ENCODE peak calls at places on chromosomes 1 and 21, in nine cellular contexts. One of them, this sample, is unnamed.

GRCh38 chr1:58249729-58250586 is 296.6 kb downstream of the OMA1 start:
- DNase-seq in NCI-H226: no peak
- DNase-seq in mesendoderm: peak; percentile 96
- DNase-seq in activated CD4-positive, alpha-beta T cell treated with anti-CD3 and anti-CD28 coated beads, Interleukin-2, amount 50 U/mL, for 48 hours: peak; percentile 4
- DNase-seq in K562: peak; percentile 9
- DNase-seq in AG08396: peak; percentile 35
- DNase-seq in WTC11: peak; percentile 73
- DNase-seq in stimulated activated CD4-positive, alpha-beta T cell treated with anti-CD3 and anti-CD28 coated beads, Interleukin-15, amount 100 ng/mL, for 1 hour: no peak
- DNase-seq in NCI-H774: no peak
- DNase-seq in this sample: peak; percentile 68

GRCh38 chr1:26702680-26703038 is 6.8 kb downstream of the ARID1A start:
- DNase-seq in stimulated activated CD4-positive, alpha-beta T cell treated with anti-CD3 and anti-CD28 coated beads, Interleukin-15, amount 100 ng/mL, for 1 hour: no peak
- DNase-seq in NCI-H774: no peak
- DNase-seq in K562: no peak
- DNase-seq in activated CD4-positive, alpha-beta T cell treated with anti-CD3 and anti-CD28 coated beads, Interleukin-2, amount 50 U/mL, for 48 hours: peak; percentile 59
- DNase-seq in NCI-H226: no peak
- DNase-seq in AG08396: no peak
- DNase-seq in WTC11: no peak
- DNase-seq in mesendoderm: no peak
- DNase-seq in this sample: no peak

GRCh38 chr1:54413295-54413694 is 7.1 kb upstream of the SSBP3 start:
- DNase-seq in NCI-H774: peak; percentile 11
- DNase-seq in activated CD4-positive, alpha-beta T cell treated with anti-CD3 and anti-CD28 coated beads, Interleukin-2, amount 50 U/mL, for 48 hours: peak; percentile 43
- DNase-seq in K562: no peak
- DNase-seq in mesendoderm: no peak
- DNase-seq in NCI-H226: no peak
- DNase-seq in AG08396: peak; percentile 65
- DNase-seq in stimulated activated CD4-positive, alpha-beta T cell treated with anti-CD3 and anti-CD28 coated beads, Interleukin-15, amount 100 ng/mL, for 1 hour: no peak
- DNase-seq in WTC11: no peak
- DNase-seq in this sample: no peak

GRCh38 chr1:234626391-234626790 is 16.4 kb upstream of the IRF2BP2 start:
- DNase-seq in mesendoderm: no peak
- DNase-seq in NCI-H774: no peak
- DNase-seq in AG08396: no peak
- DNase-seq in K562: no peak
- DNase-seq in NCI-H226: no peak
- DNase-seq in stimulated activated CD4-positive, alpha-beta T cell treated with anti-CD3 and anti-CD28 coated beads, Interleukin-15, amount 100 ng/mL, for 1 hour: no peak
- DNase-seq in WTC11: no peak
- DNase-seq in activated CD4-positive, alpha-beta T cell treated with anti-CD3 and anti-CD28 coated beads, Interleukin-2, amount 50 U/mL, for 48 hours: no peak
- DNase-seq in this sample: no peak

GRCh38 chr1:21012937-21013336 is 163.8 kb downstream of the EIF4G3 start:
- DNase-seq in NCI-H226: no peak
- DNase-seq in AG08396: no peak
- DNase-seq in NCI-H774: no peak
- DNase-seq in stimulated activated CD4-positive, alpha-beta T cell treated with anti-CD3 and anti-CD28 coated beads, Interleukin-15, amount 100 ng/mL, for 1 hour: no peak
- DNase-seq in activated CD4-positive, alpha-beta T cell treated with anti-CD3 and anti-CD28 coated beads, Interleukin-2, amount 50 U/mL, for 48 hours: no peak
- DNase-seq in mesendoderm: peak; percentile 32
- DNase-seq in WTC11: no peak
- DNase-seq in K562: no peak
- DNase-seq in this sample: peak; percentile 28

GRCh38 chr1:210342986-210343780 is 14.5 kb downstream of the HHAT start:
- DNase-seq in stimulated activated CD4-positive, alpha-beta T cell treated with anti-CD3 and anti-CD28 coated beads, Interleukin-15, amount 100 ng/mL, for 1 hour: no peak
- DNase-seq in mesendoderm: no peak
- DNase-seq in NCI-H774: no peak
- DNase-seq in WTC11: no peak
- DNase-seq in activated CD4-positive, alpha-beta T cell treated with anti-CD3 and anti-CD28 coated beads, Interleukin-2, amount 50 U/mL, for 48 hours: no peak
- DNase-seq in AG08396: no peak
- DNase-seq in NCI-H226: no peak
- DNase-seq in K562: no peak
- DNase-seq in this sample: no peak

GRCh38 chr1:93958351-93959101 is 49.3 kb upstream of the GCLM start:
- DNase-seq in NCI-H774: no peak
- DNase-seq in AG08396: no peak
- DNase-seq in mesendoderm: no peak
- DNase-seq in WTC11: no peak
- DNase-seq in activated CD4-positive, alpha-beta T cell treated with anti-CD3 and anti-CD28 coated beads, Interleukin-2, amount 50 U/mL, for 48 hours: no peak
- DNase-seq in stimulated activated CD4-positive, alpha-beta T cell treated with anti-CD3 and anti-CD28 coated beads, Interleukin-15, amount 100 ng/mL, for 1 hour: no peak
- DNase-seq in NCI-H226: no peak
- DNase-seq in K562: no peak
- DNase-seq in this sample: no peak

GRCh38 chr1:88961647-88962275 is 30.7 kb downstream of the KYAT3 start:
- DNase-seq in WTC11: no peak
- DNase-seq in activated CD4-positive, alpha-beta T cell treated with anti-CD3 and anti-CD28 coated beads, Interleukin-2, amount 50 U/mL, for 48 hours: no peak
- DNase-seq in mesendoderm: no peak
- DNase-seq in stimulated activated CD4-positive, alpha-beta T cell treated with anti-CD3 and anti-CD28 coated beads, Interleukin-15, amount 100 ng/mL, for 1 hour: no peak
- DNase-seq in AG08396: no peak
- DNase-seq in NCI-H226: no peak
- DNase-seq in K562: no peak
- DNase-seq in NCI-H774: no peak
- DNase-seq in this sample: no peak

GRCh38 chr1:222529916-222530315 is 18.0 kb downstream of the HHIPL2 start:
- DNase-seq in stimulated activated CD4-positive, alpha-beta T cell treated with anti-CD3 and anti-CD28 coated beads, Interleukin-15, amount 100 ng/mL, for 1 hour: no peak
- DNase-seq in NCI-H226: no peak
- DNase-seq in mesendoderm: no peak
- DNase-seq in AG08396: no peak
- DNase-seq in NCI-H774: no peak
- DNase-seq in K562: no peak
- DNase-seq in activated CD4-positive, alpha-beta T cell treated with anti-CD3 and anti-CD28 coated beads, Interleukin-2, amount 50 U/mL, for 48 hours: no peak
- DNase-seq in WTC11: no peak
- DNase-seq in this sample: no peak

GRCh38 chr1:96979287-96979686 is 257.7 kb downstream of the PTBP2 start:
- DNase-seq in mesendoderm: no peak
- DNase-seq in K562: no peak
- DNase-seq in NCI-H774: peak; percentile 23
- DNase-seq in AG08396: no peak
- DNase-seq in NCI-H226: no peak
- DNase-seq in stimulated activated CD4-positive, alpha-beta T cell treated with anti-CD3 and anti-CD28 coated beads, Interleukin-15, amount 100 ng/mL, for 1 hour: no peak
- DNase-seq in activated CD4-positive, alpha-beta T cell treated with anti-CD3 and anti-CD28 coated beads, Interleukin-2, amount 50 U/mL, for 48 hours: no peak
- DNase-seq in WTC11: no peak
- DNase-seq in this sample: no peak

GRCh38 chr21:45528028-45528705 is 14.1 kb downstream of the SLC19A1 start:
- DNase-seq in mesendoderm: no peak
- DNase-seq in K562: no peak
- DNase-seq in activated CD4-positive, alpha-beta T cell treated with anti-CD3 and anti-CD28 coated beads, Interleukin-2, amount 50 U/mL, for 48 hours: no peak
- DNase-seq in NCI-H774: no peak
- DNase-seq in stimulated activated CD4-positive, alpha-beta T cell treated with anti-CD3 and anti-CD28 coated beads, Interleukin-15, amount 100 ng/mL, for 1 hour: no peak
- DNase-seq in AG08396: no peak
- DNase-seq in WTC11: peak; percentile 10
- DNase-seq in NCI-H226: no peak
- DNase-seq in this sample: no peak

GRCh38 chr21:36626791-36627190 is 72.1 kb upstream of the SIM2 start:
- DNase-seq in NCI-H774: no peak
- DNase-seq in stimulated activated CD4-positive, alpha-beta T cell treated with anti-CD3 and anti-CD28 coated beads, Interleukin-15, amount 100 ng/mL, for 1 hour: no peak
- DNase-seq in WTC11: no peak
- DNase-seq in AG08396: no peak
- DNase-seq in K562: no peak
- DNase-seq in activated CD4-positive, alpha-beta T cell treated with anti-CD3 and anti-CD28 coated beads, Interleukin-2, amount 50 U/mL, for 48 hours: no peak
- DNase-seq in mesendoderm: no peak
- DNase-seq in NCI-H226: no peak
- DNase-seq in this sample: no peak

GRCh38 chr1:25505706-25506385 is 37.6 kb upstream of the LDLRAP1 start:
- DNase-seq in activated CD4-positive, alpha-beta T cell treated with anti-CD3 and anti-CD28 coated beads, Interleukin-2, amount 50 U/mL, for 48 hours: no peak
- DNase-seq in AG08396: no peak
- DNase-seq in NCI-H226: no peak
- DNase-seq in K562: no peak
- DNase-seq in stimulated activated CD4-positive, alpha-beta T cell treated with anti-CD3 and anti-CD28 coated beads, Interleukin-15, amount 100 ng/mL, for 1 hour: no peak
- DNase-seq in WTC11: no peak
- DNase-seq in mesendoderm: no peak
- DNase-seq in NCI-H774: no peak
- DNase-seq in this sample: no peak

GRCh38 chr1:225946082-225946620 is 5.1 kb upstream of the LEFTY2 start:
- DNase-seq in mesendoderm: no peak
- DNase-seq in AG08396: no peak
- DNase-seq in activated CD4-positive, alpha-beta T cell treated with anti-CD3 and anti-CD28 coated beads, Interleukin-2, amount 50 U/mL, for 48 hours: no peak
- DNase-seq in K562: peak; percentile 7
- DNase-seq in WTC11: no peak
- DNase-seq in NCI-H226: no peak
- DNase-seq in stimulated activated CD4-positive, alpha-beta T cell treated with anti-CD3 and anti-CD28 coated beads, Interleukin-15, amount 100 ng/mL, for 1 hour: no peak
- DNase-seq in NCI-H774: no peak
- DNase-seq in this sample: no peak

GRCh38 chr1:201108614-201109013 is 3.6 kb downstream of the CACNA1S start:
- DNase-seq in NCI-H774: peak; percentile 76
- DNase-seq in WTC11: no peak
- DNase-seq in mesendoderm: peak; percentile 81
- DNase-seq in NCI-H226: no peak
- DNase-seq in stimulated activated CD4-positive, alpha-beta T cell treated with anti-CD3 and anti-CD28 coated beads, Interleukin-15, amount 100 ng/mL, for 1 hour: no peak
- DNase-seq in activated CD4-positive, alpha-beta T cell treated with anti-CD3 and anti-CD28 coated beads, Interleukin-2, amount 50 U/mL, for 48 hours: no peak
- DNase-seq in AG08396: no peak
- DNase-seq in K562: no peak
- DNase-seq in this sample: no peak

GRCh38 chr1:207088731-207089626 is at the start of gene C4BPB:
- DNase-seq in mesendoderm: peak; percentile 45
- DNase-seq in K562: no peak
- DNase-seq in activated CD4-positive, alpha-beta T cell treated with anti-CD3 and anti-CD28 coated beads, Interleukin-2, amount 50 U/mL, for 48 hours: no peak
- DNase-seq in stimulated activated CD4-positive, alpha-beta T cell treated with anti-CD3 and anti-CD28 coated beads, Interleukin-15, amount 100 ng/mL, for 1 hour: no peak
- DNase-seq in NCI-H774: no peak
- DNase-seq in AG08396: no peak
- DNase-seq in WTC11: no peak
- DNase-seq in NCI-H226: peak; percentile 28
- DNase-seq in this sample: no peak

GRCh38 chr1:84944767-84945486 is 51.9 kb upstream of the LPAR3 start:
- DNase-seq in activated CD4-positive, alpha-beta T cell treated with anti-CD3 and anti-CD28 coated beads, Interleukin-2, amount 50 U/mL, for 48 hours: peak; percentile 60
- DNase-seq in mesendoderm: peak; percentile 94
- DNase-seq in NCI-H226: peak; percentile 69
- DNase-seq in AG08396: peak; percentile 66
- DNase-seq in stimulated activated CD4-positive, alpha-beta T cell treated with anti-CD3 and anti-CD28 coated beads, Interleukin-15, amount 100 ng/mL, for 1 hour: peak; percentile 50
- DNase-seq in NCI-H774: peak; percentile 74
- DNase-seq in K562: peak; percentile 69
- DNase-seq in WTC11: peak; percentile 48
- DNase-seq in this sample: peak; percentile 83

GRCh38 chr1:216111842-216112241 is 311.4 kb downstream of the USH2A start:
- DNase-seq in activated CD4-positive, alpha-beta T cell treated with anti-CD3 and anti-CD28 coated beads, Interleukin-2, amount 50 U/mL, for 48 hours: no peak
- DNase-seq in NCI-H226: no peak
- DNase-seq in K562: no peak
- DNase-seq in stimulated activated CD4-positive, alpha-beta T cell treated with anti-CD3 and anti-CD28 coated beads, Interleukin-15, amount 100 ng/mL, for 1 hour: no peak
- DNase-seq in mesendoderm: no peak
- DNase-seq in NCI-H774: no peak
- DNase-seq in WTC11: no peak
- DNase-seq in AG08396: no peak
- DNase-seq in this sample: no peak

GRCh38 chr21:14687277-14687642 is 141.1 kb upstream of the SAMSN1 start:
- DNase-seq in activated CD4-positive, alpha-beta T cell treated with anti-CD3 and anti-CD28 coated beads, Interleukin-2, amount 50 U/mL, for 48 hours: no peak
- DNase-seq in mesendoderm: no peak
- DNase-seq in AG08396: no peak
- DNase-seq in NCI-H226: no peak
- DNase-seq in WTC11: no peak
- DNase-seq in K562: no peak
- DNase-seq in stimulated activated CD4-positive, alpha-beta T cell treated with anti-CD3 and anti-CD28 coated beads, Interleukin-15, amount 100 ng/mL, for 1 hour: no peak
- DNase-seq in NCI-H774: no peak
- DNase-seq in this sample: no peak